ENCODE peak calls at places on chromosome 18, in seven cellular contexts. One of them, this sample, is unnamed.

GRCh38 chr18:40249390-40250080 is 1705.5 kb upstream of the PIK3C3 start:
- DNase-seq in NCI-H2081 treated with DMSO at 0.1 percent for 48 hours: no peak
- DNase-seq in activated T-cell treated with anti-CD3 and anti-CD28 coated beads for 4 hours: no peak
- DNase-seq in left ventricle myocardium inferior: no peak
- DNase-seq in Calu3: peak; percentile 14
- DNase-seq in GM23248: no peak
- DNase-seq in heart left ventricle: no peak
- DNase-seq in this sample: no peak

GRCh38 chr18:56919190-56919589 is 227.7 kb upstream of the BOD1L2 start:
- DNase-seq in Calu3: no peak
- DNase-seq in left ventricle myocardium inferior: no peak
- DNase-seq in NCI-H2081 treated with DMSO at 0.1 percent for 48 hours: no peak
- DNase-seq in activated T-cell treated with anti-CD3 and anti-CD28 coated beads for 4 hours: no peak
- DNase-seq in GM23248: no peak
- DNase-seq in heart left ventricle: no peak
- DNase-seq in this sample: no peak

GRCh38 chr18:43161528-43161927 is 46.0 kb upstream of the RIT2 start:
- DNase-seq in heart left ventricle: no peak
- DNase-seq in NCI-H2081 treated with DMSO at 0.1 percent for 48 hours: no peak
- DNase-seq in activated T-cell treated with anti-CD3 and anti-CD28 coated beads for 4 hours: no peak
- DNase-seq in left ventricle myocardium inferior: no peak
- DNase-seq in GM23248: peak; percentile 43
- DNase-seq in Calu3: no peak
- DNase-seq in this sample: no peak

GRCh38 chr18:44548291-44549221 is 132.1 kb upstream of the SETBP1 start:
- DNase-seq in left ventricle myocardium inferior: peak; percentile 31
- DNase-seq in heart left ventricle: no peak
- DNase-seq in Calu3: no peak
- DNase-seq in GM23248: peak; percentile 56
- DNase-seq in activated T-cell treated with anti-CD3 and anti-CD28 coated beads for 4 hours: no peak
- DNase-seq in NCI-H2081 treated with DMSO at 0.1 percent for 48 hours: no peak
- DNase-seq in this sample: no peak

GRCh38 chr18:7978834-7979233 is 411.7 kb downstream of the PTPRM start:
- DNase-seq in GM23248: no peak
- DNase-seq in left ventricle myocardium inferior: no peak
- DNase-seq in heart left ventricle: no peak
- DNase-seq in NCI-H2081 treated with DMSO at 0.1 percent for 48 hours: no peak
- DNase-seq in activated T-cell treated with anti-CD3 and anti-CD28 coated beads for 4 hours: no peak
- DNase-seq in Calu3: no peak
- DNase-seq in this sample: no peak

GRCh38 chr18:58567453-58568196 is 61.3 kb downstream of the ALPK2 start:
- DNase-seq in GM23248: peak; percentile 97
- DNase-seq in Calu3: no peak
- DNase-seq in activated T-cell treated with anti-CD3 and anti-CD28 coated beads for 4 hours: no peak
- DNase-seq in NCI-H2081 treated with DMSO at 0.1 percent for 48 hours: no peak
- DNase-seq in left ventricle myocardium inferior: no peak
- DNase-seq in heart left ventricle: peak; percentile 44
- DNase-seq in this sample: no peak

GRCh38 chr18:40760251-40760650 is 1194.8 kb upstream of the PIK3C3 start:
- DNase-seq in Calu3: no peak
- DNase-seq in heart left ventricle: no peak
- DNase-seq in GM23248: no peak
- DNase-seq in activated T-cell treated with anti-CD3 and anti-CD28 coated beads for 4 hours: no peak
- DNase-seq in NCI-H2081 treated with DMSO at 0.1 percent for 48 hours: no peak
- DNase-seq in left ventricle myocardium inferior: no peak
- DNase-seq in this sample: no peak

GRCh38 chr18:13437801-13438506 is 219.4 kb downstream of the LDLRAD4 start:
- DNase-seq in NCI-H2081 treated with DMSO at 0.1 percent for 48 hours: no peak
- DNase-seq in heart left ventricle: no peak
- DNase-seq in left ventricle myocardium inferior: no peak
- DNase-seq in GM23248: no peak
- DNase-seq in activated T-cell treated with anti-CD3 and anti-CD28 coated beads for 4 hours: peak; percentile 38
- DNase-seq in Calu3: no peak
- DNase-seq in this sample: no peak

GRCh38 chr18:48874233-48874632 is 76.5 kb downstream of the SMAD7 start:
- DNase-seq in activated T-cell treated with anti-CD3 and anti-CD28 coated beads for 4 hours: no peak
- DNase-seq in left ventricle myocardium inferior: no peak
- DNase-seq in Calu3: no peak
- DNase-seq in heart left ventricle: peak; percentile 24
- DNase-seq in NCI-H2081 treated with DMSO at 0.1 percent for 48 hours: no peak
- DNase-seq in GM23248: no peak
- DNase-seq in this sample: no peak

GRCh38 chr18:3572761-3573160 is 122.8 kb downstream of the TGIF1 start:
- DNase-seq in left ventricle myocardium inferior: no peak
- DNase-seq in NCI-H2081 treated with DMSO at 0.1 percent for 48 hours: no peak
- DNase-seq in activated T-cell treated with anti-CD3 and anti-CD28 coated beads for 4 hours: no peak
- DNase-seq in GM23248: no peak
- DNase-seq in Calu3: no peak
- DNase-seq in heart left ventricle: no peak
- DNase-seq in this sample: no peak

GRCh38 chr18:78580835-78581339 is 398.7 kb upstream of the SALL3 start:
- DNase-seq in activated T-cell treated with anti-CD3 and anti-CD28 coated beads for 4 hours: no peak
- DNase-seq in heart left ventricle: no peak
- DNase-seq in left ventricle myocardium inferior: no peak
- DNase-seq in GM23248: no peak
- DNase-seq in NCI-H2081 treated with DMSO at 0.1 percent for 48 hours: no peak
- DNase-seq in Calu3: no peak
- DNase-seq in this sample: no peak

GRCh38 chr18:63586966-63587365 is at the start of gene SERPINB13:
- DNase-seq in NCI-H2081 treated with DMSO at 0.1 percent for 48 hours: no peak
- DNase-seq in heart left ventricle: no peak
- DNase-seq in activated T-cell treated with anti-CD3 and anti-CD28 coated beads for 4 hours: no peak
- DNase-seq in GM23248: no peak
- DNase-seq in Calu3: no peak
- DNase-seq in left ventricle myocardium inferior: no peak
- DNase-seq in this sample: no peak

GRCh38 chr18:3450358-3451107 is 561 bp downstream of the TGIF1 start:
- DNase-seq in NCI-H2081 treated with DMSO at 0.1 percent for 48 hours: no peak
- DNase-seq in left ventricle myocardium inferior: peak; percentile 70
- DNase-seq in Calu3: peak; percentile 36
- DNase-seq in activated T-cell treated with anti-CD3 and anti-CD28 coated beads for 4 hours: peak; percentile 59
- DNase-seq in heart left ventricle: peak; percentile 81
- DNase-seq in GM23248: peak; percentile 85
- DNase-seq in this sample: peak; percentile 71

GRCh38 chr18:47912343-47912742 is 18.1 kb downstream of the SMAD2 start:
- DNase-seq in Calu3: no peak
- DNase-seq in GM23248: no peak
- DNase-seq in activated T-cell treated with anti-CD3 and anti-CD28 coated beads for 4 hours: no peak
- DNase-seq in left ventricle myocardium inferior: no peak
- DNase-seq in NCI-H2081 treated with DMSO at 0.1 percent for 48 hours: no peak
- DNase-seq in heart left ventricle: no peak
- DNase-seq in this sample: no peak

GRCh38 chr18:41501848-41502247 is 453.2 kb upstream of the PIK3C3 start:
- DNase-seq in left ventricle myocardium inferior: no peak
- DNase-seq in Calu3: no peak
- DNase-seq in activated T-cell treated with anti-CD3 and anti-CD28 coated beads for 4 hours: no peak
- DNase-seq in GM23248: no peak
- DNase-seq in NCI-H2081 treated with DMSO at 0.1 percent for 48 hours: no peak
- DNase-seq in heart left ventricle: no peak
- DNase-seq in this sample: no peak

GRCh38 chr18:49276680-49277079 is 183.8 kb downstream of the DYM start:
- DNase-seq in Calu3: no peak
- DNase-seq in activated T-cell treated with anti-CD3 and anti-CD28 coated beads for 4 hours: no peak
- DNase-seq in NCI-H2081 treated with DMSO at 0.1 percent for 48 hours: no peak
- DNase-seq in left ventricle myocardium inferior: no peak
- DNase-seq in GM23248: no peak
- DNase-seq in heart left ventricle: no peak
- DNase-seq in this sample: no peak

GRCh38 chr18:77736817-77737216 is 487.2 kb downstream of the GALR1 start:
- DNase-seq in NCI-H2081 treated with DMSO at 0.1 percent for 48 hours: no peak
- DNase-seq in heart left ventricle: no peak
- DNase-seq in activated T-cell treated with anti-CD3 and anti-CD28 coated beads for 4 hours: no peak
- DNase-seq in left ventricle myocardium inferior: no peak
- DNase-seq in GM23248: no peak
- DNase-seq in Calu3: no peak
- DNase-seq in this sample: no peak

GRCh38 chr18:48825101-48825745 is 125.5 kb downstream of the SMAD7 start:
- DNase-seq in NCI-H2081 treated with DMSO at 0.1 percent for 48 hours: no peak
- DNase-seq in GM23248: peak; percentile 89
- DNase-seq in Calu3: no peak
- DNase-seq in activated T-cell treated with anti-CD3 and anti-CD28 coated beads for 4 hours: no peak
- DNase-seq in heart left ventricle: peak; percentile 47
- DNase-seq in left ventricle myocardium inferior: no peak
- DNase-seq in this sample: no peak

GRCh38 chr18:55586841-55587240 is 1.2 kb downstream of the TCF4 start:
- DNase-seq in Calu3: no peak
- DNase-seq in GM23248: peak; percentile 68
- DNase-seq in left ventricle myocardium inferior: no peak
- DNase-seq in activated T-cell treated with anti-CD3 and anti-CD28 coated beads for 4 hours: no peak
- DNase-seq in NCI-H2081 treated with DMSO at 0.1 percent for 48 hours: no peak
- DNase-seq in heart left ventricle: no peak
- DNase-seq in this sample: no peak

GRCh38 chr18:62445386-62445917 is 77.4 kb upstream of the ZCCHC2 start:
- DNase-seq in NCI-H2081 treated with DMSO at 0.1 percent for 48 hours: peak; percentile 94
- DNase-seq in GM23248: peak; percentile 48
- DNase-seq in heart left ventricle: no peak
- DNase-seq in left ventricle myocardium inferior: no peak
- DNase-seq in Calu3: no peak
- DNase-seq in activated T-cell treated with anti-CD3 and anti-CD28 coated beads for 4 hours: no peak
- DNase-seq in this sample: no peak

GRCh38 chr18:9762561-9762960 is 54.5 kb downstream of the RAB31 start:
- DNase-seq in Calu3: no peak
- DNase-seq in GM23248: no peak
- DNase-seq in activated T-cell treated with anti-CD3 and anti-CD28 coated beads for 4 hours: no peak
- DNase-seq in NCI-H2081 treated with DMSO at 0.1 percent for 48 hours: no peak
- DNase-seq in left ventricle myocardium inferior: no peak
- DNase-seq in heart left ventricle: no peak
- DNase-seq in this sample: no peak

GRCh38 chr18:75797046-75797445 is 369.5 kb upstream of the SMIM21 start:
- DNase-seq in activated T-cell treated with anti-CD3 and anti-CD28 coated beads for 4 hours: no peak
- DNase-seq in left ventricle myocardium inferior: no peak
- DNase-seq in Calu3: no peak
- DNase-seq in NCI-H2081 treated with DMSO at 0.1 percent for 48 hours: no peak
- DNase-seq in heart left ventricle: no peak
- DNase-seq in GM23248: no peak
- DNase-seq in this sample: no peak

GRCh38 chr18:54224379-54225014 is at the start of gene MBD2:
- DNase-seq in NCI-H2081 treated with DMSO at 0.1 percent for 48 hours: peak; percentile 75
- DNase-seq in activated T-cell treated with anti-CD3 and anti-CD28 coated beads for 4 hours: peak; percentile 90
- DNase-seq in GM23248: peak; percentile 99
- DNase-seq in left ventricle myocardium inferior: peak; percentile 96
- DNase-seq in heart left ventricle: peak; percentile 96
- DNase-seq in Calu3: peak; percentile 96
- DNase-seq in this sample: peak; percentile 94

GRCh38 chr18:50454379-50455005 is 79.6 kb downstream of the SKA1 start:
- DNase-seq in Calu3: no peak
- DNase-seq in GM23248: no peak
- DNase-seq in left ventricle myocardium inferior: no peak
- DNase-seq in activated T-cell treated with anti-CD3 and anti-CD28 coated beads for 4 hours: no peak
- DNase-seq in heart left ventricle: no peak
- DNase-seq in NCI-H2081 treated with DMSO at 0.1 percent for 48 hours: no peak
- DNase-seq in this sample: no peak

GRCh38 chr18:5424903-5425302 is 118.9 kb downstream of the EPB41L3 start:
- DNase-seq in heart left ventricle: no peak
- DNase-seq in left ventricle myocardium inferior: no peak
- DNase-seq in activated T-cell treated with anti-CD3 and anti-CD28 coated beads for 4 hours: no peak
- DNase-seq in Calu3: no peak
- DNase-seq in GM23248: peak; percentile 71
- DNase-seq in NCI-H2081 treated with DMSO at 0.1 percent for 48 hours: no peak
- DNase-seq in this sample: no peak